ENCODE peak calls at places on chromosomes 1 and 21, in seven cellular contexts. One of them, this sample, is unnamed.

GRCh38 chr21:17451364-17451869 is 61.4 kb upstream of the CXADR start:
- DNase-seq in NCI-H2081 treated with DMSO at 0.1 percent for 48 hours: no peak
- DNase-seq in activated CD4-positive, alpha-beta T cell treated with anti-CD3 and anti-CD28 coated beads for 48 hours: no peak
- DNase-seq in stimulated activated naive CD8-positive, alpha-beta T cell treated with anti-CD3 and anti-CD28 coated beads, Interleukin-15, amount 100 ng/mL, for 72 hours: no peak
- DNase-seq in NCI-H187 treated with DMSO at 0.1 percent for 48 hours: no peak
- DNase-seq in stimulated activated CD4-positive, alpha-beta T cell treated with anti-CD3 and anti-CD28 coated beads, Interleukin-15, amount 100 ng/mL, for 1 hour: no peak
- DNase-seq in NCI-H1436 treated with DMSO at 0.1 percent for 48 hours: no peak
- DNase-seq in this sample: no peak

GRCh38 chr1:160256396-160257046 is 5.8 kb downstream of the DCAF8 start:
- DNase-seq in NCI-H1436 treated with DMSO at 0.1 percent for 48 hours: no peak
- DNase-seq in NCI-H2081 treated with DMSO at 0.1 percent for 48 hours: no peak
- DNase-seq in stimulated activated naive CD8-positive, alpha-beta T cell treated with anti-CD3 and anti-CD28 coated beads, Interleukin-15, amount 100 ng/mL, for 72 hours: no peak
- DNase-seq in stimulated activated CD4-positive, alpha-beta T cell treated with anti-CD3 and anti-CD28 coated beads, Interleukin-15, amount 100 ng/mL, for 1 hour: no peak
- DNase-seq in activated CD4-positive, alpha-beta T cell treated with anti-CD3 and anti-CD28 coated beads for 48 hours: no peak
- DNase-seq in NCI-H187 treated with DMSO at 0.1 percent for 48 hours: no peak
- DNase-seq in this sample: peak

GRCh38 chr1:204578867-204579664 is 62.9 kb downstream of the MDM4 start:
- DNase-seq in stimulated activated naive CD8-positive, alpha-beta T cell treated with anti-CD3 and anti-CD28 coated beads, Interleukin-15, amount 100 ng/mL, for 72 hours: peak
- DNase-seq in stimulated activated CD4-positive, alpha-beta T cell treated with anti-CD3 and anti-CD28 coated beads, Interleukin-15, amount 100 ng/mL, for 1 hour: peak
- DNase-seq in NCI-H2081 treated with DMSO at 0.1 percent for 48 hours: no peak
- DNase-seq in activated CD4-positive, alpha-beta T cell treated with anti-CD3 and anti-CD28 coated beads for 48 hours: peak
- DNase-seq in NCI-H1436 treated with DMSO at 0.1 percent for 48 hours: peak
- DNase-seq in NCI-H187 treated with DMSO at 0.1 percent for 48 hours: no peak
- DNase-seq in this sample: no peak

GRCh38 chr1:26112407-26112775 is 767 bp downstream of the PDIK1L start:
- DNase-seq in NCI-H187 treated with DMSO at 0.1 percent for 48 hours: no peak
- DNase-seq in stimulated activated naive CD8-positive, alpha-beta T cell treated with anti-CD3 and anti-CD28 coated beads, Interleukin-15, amount 100 ng/mL, for 72 hours: no peak
- DNase-seq in NCI-H2081 treated with DMSO at 0.1 percent for 48 hours: no peak
- DNase-seq in stimulated activated CD4-positive, alpha-beta T cell treated with anti-CD3 and anti-CD28 coated beads, Interleukin-15, amount 100 ng/mL, for 1 hour: no peak
- DNase-seq in activated CD4-positive, alpha-beta T cell treated with anti-CD3 and anti-CD28 coated beads for 48 hours: peak
- DNase-seq in NCI-H1436 treated with DMSO at 0.1 percent for 48 hours: no peak
- DNase-seq in this sample: no peak

GRCh38 chr1:12603224-12603623 is 14.8 kb downstream of the DHRS3 start:
- DNase-seq in NCI-H2081 treated with DMSO at 0.1 percent for 48 hours: no peak
- DNase-seq in NCI-H187 treated with DMSO at 0.1 percent for 48 hours: no peak
- DNase-seq in stimulated activated naive CD8-positive, alpha-beta T cell treated with anti-CD3 and anti-CD28 coated beads, Interleukin-15, amount 100 ng/mL, for 72 hours: no peak
- DNase-seq in NCI-H1436 treated with DMSO at 0.1 percent for 48 hours: no peak
- DNase-seq in activated CD4-positive, alpha-beta T cell treated with anti-CD3 and anti-CD28 coated beads for 48 hours: no peak
- DNase-seq in stimulated activated CD4-positive, alpha-beta T cell treated with anti-CD3 and anti-CD28 coated beads, Interleukin-15, amount 100 ng/mL, for 1 hour: no peak
- DNase-seq in this sample: no peak

GRCh38 chr1:43987159-43988022 is 4.0 kb upstream of the CCDC24 start:
- DNase-seq in NCI-H1436 treated with DMSO at 0.1 percent for 48 hours: no peak
- DNase-seq in activated CD4-positive, alpha-beta T cell treated with anti-CD3 and anti-CD28 coated beads for 48 hours: no peak
- DNase-seq in NCI-H2081 treated with DMSO at 0.1 percent for 48 hours: no peak
- DNase-seq in NCI-H187 treated with DMSO at 0.1 percent for 48 hours: no peak
- DNase-seq in stimulated activated naive CD8-positive, alpha-beta T cell treated with anti-CD3 and anti-CD28 coated beads, Interleukin-15, amount 100 ng/mL, for 72 hours: no peak
- DNase-seq in stimulated activated CD4-positive, alpha-beta T cell treated with anti-CD3 and anti-CD28 coated beads, Interleukin-15, amount 100 ng/mL, for 1 hour: no peak
- DNase-seq in this sample: no peak

GRCh38 chr1:183609313-183609712 is 19.1 kb upstream of the NCF2 start:
- DNase-seq in NCI-H2081 treated with DMSO at 0.1 percent for 48 hours: no peak
- DNase-seq in stimulated activated naive CD8-positive, alpha-beta T cell treated with anti-CD3 and anti-CD28 coated beads, Interleukin-15, amount 100 ng/mL, for 72 hours: no peak
- DNase-seq in activated CD4-positive, alpha-beta T cell treated with anti-CD3 and anti-CD28 coated beads for 48 hours: peak
- DNase-seq in NCI-H187 treated with DMSO at 0.1 percent for 48 hours: no peak
- DNase-seq in stimulated activated CD4-positive, alpha-beta T cell treated with anti-CD3 and anti-CD28 coated beads, Interleukin-15, amount 100 ng/mL, for 1 hour: no peak
- DNase-seq in NCI-H1436 treated with DMSO at 0.1 percent for 48 hours: no peak
- DNase-seq in this sample: peak

GRCh38 chr1:114026797-114027196 is 47.5 kb downstream of the OLFML3 start:
- DNase-seq in NCI-H187 treated with DMSO at 0.1 percent for 48 hours: no peak
- DNase-seq in activated CD4-positive, alpha-beta T cell treated with anti-CD3 and anti-CD28 coated beads for 48 hours: no peak
- DNase-seq in stimulated activated CD4-positive, alpha-beta T cell treated with anti-CD3 and anti-CD28 coated beads, Interleukin-15, amount 100 ng/mL, for 1 hour: no peak
- DNase-seq in NCI-H2081 treated with DMSO at 0.1 percent for 48 hours: no peak
- DNase-seq in NCI-H1436 treated with DMSO at 0.1 percent for 48 hours: no peak
- DNase-seq in stimulated activated naive CD8-positive, alpha-beta T cell treated with anti-CD3 and anti-CD28 coated beads, Interleukin-15, amount 100 ng/mL, for 72 hours: no peak
- DNase-seq in this sample: no peak